ENCODE peak calls at places on chromosomes 12 and 14, in five cellular contexts. A, J, B, K and T are unnamed samples.

GRCh38 chr12:63064080-63064479 is 86.9 kb downstream of the AVPR1A start:
- DNase-seq in J (no peak), K (no peak), A (no peak), B (no peak), T (no peak)

GRCh38 chr14:61026523-61026922 is 45.5 kb downstream of the SLC38A6 start:
- DNase-seq in B (no peak), A (no peak), K (no peak), J (no peak), T (no peak)

GRCh38 chr12:132430838-132431826 is 58.8 kb upstream of the FBRSL1 start:
- DNase-seq in J (no peak), A (no peak), K (no peak), B (peak; percentile 47), T (no peak)

GRCh38 chr12:109518820-109519665 is 41.6 kb downstream of the UBE3B start:
- DNase-seq in J (peak; percentile 42), K (no peak), A (peak; percentile 60), B (peak; percentile 59), T (no peak)

GRCh38 chr12:127984386-127985055 is 282.4 kb upstream of the TMEM132C start:
- DNase-seq in A (no peak), J (no peak), K (no peak), B (no peak), T (no peak)

GRCh38 chr14:88993946-88994345 is 169.5 kb downstream of the TTC8 start:
- DNase-seq in J (no peak), K (no peak), A (no peak), B (no peak), T (no peak)

GRCh38 chr12:109115758-109116610 is at the start of gene ACACB:
- DNase-seq in J (no peak), A (no peak), B (peak; percentile 78), K (peak; percentile 86), T (no peak)

GRCh38 chr12:58765653-58766554 is 154.4 kb downstream of the LRIG3 start:
- DNase-seq in J (no peak), A (no peak), B (no peak), K (no peak), T (no peak)

GRCh38 chr12:123253606-123254459 is 17.8 kb downstream of the CDK2AP1 start:
- DNase-seq in K (no peak), J (no peak), A (no peak), B (no peak), T (no peak)

GRCh38 chr14:105147701-105148603 is 20.6 kb downstream of the JAG2 start:
- DNase-seq in A (no peak), K (peak; percentile 53), J (no peak), B (no peak), T (no peak)

GRCh38 chr12:66823857-66824570 is 145.1 kb upstream of the GRIP1 start:
- DNase-seq in K (no peak), A (no peak), J (no peak), B (no peak), T (peak; percentile 18)

GRCh38 chr14:56730468-56731145 is 79.7 kb downstream of the OTX2 start:
- DNase-seq in B (no peak), A (no peak), K (no peak), J (no peak), T (no peak)

GRCh38 chr12:52691076-52691764 is 11.0 kb upstream of the KRT1 start:
- DNase-seq in J (peak; percentile 27), B (peak; percentile 27), A (peak; percentile 78), K (no peak), T (no peak)

GRCh38 chr14:77593501-77593911 is 22.9 kb downstream of the SPTLC2 start:
- DNase-seq in A (no peak), K (no peak), J (no peak), B (no peak), T (no peak)

GRCh38 chr12:122018457-122018856 is 3.2 kb upstream of the BCL7A start:
- DNase-seq in B (no peak), A (no peak), K (no peak), J (no peak), T (no peak)

GRCh38 chr14:67413806-67414769 is 2.1 kb upstream of the PLEK2 start:
- DNase-seq in J (no peak), K (no peak), B (no peak), A (no peak), T (no peak)

GRCh38 chr12:68876471-68876870 is 56.5 kb downstream of the CPM start:
- DNase-seq in K (no peak), A (no peak), B (no peak), J (no peak), T (no peak)

GRCh38 chr14:96407980-96408570 is 16.1 kb downstream of the AK7 start:
- DNase-seq in K (no peak), A (no peak), J (no peak), B (no peak), T (no peak)

GRCh38 chr14:67999693-68000384 is 180.3 kb downstream of the RAD51B start:
- DNase-seq in J (no peak), A (no peak), B (no peak), K (no peak), T (no peak)

GRCh38 chr12:2891240-2892053 is 756 bp downstream of the TULP3 start:
- DNase-seq in J (peak; percentile 23), K (peak; percentile 69), B (peak; percentile 51), A (no peak), T (peak; percentile 49)

GRCh38 chr12:102436867-102437266 is 43.5 kb downstream of the IGF1 start:
- DNase-seq in J (no peak), A (no peak), K (no peak), B (no peak), T (no peak)

GRCh38 chr12:18849761-18850160 is 111.8 kb downstream of the CAPZA3 start:
- DNase-seq in B (no peak), J (no peak), A (no peak), K (no peak), T (no peak)

GRCh38 chr14:100416921-100417451 is 93.8 kb downstream of the SLC25A47 start:
- DNase-seq in B (peak; percentile 56), J (no peak), K (no peak), A (no peak), T (no peak)

GRCh38 chr12:58313091-58313855 is 371.9 kb downstream of the ATP23 start:
- DNase-seq in A (no peak), J (no peak), B (no peak), K (no peak), T (no peak)

GRCh38 chr14:87864356-87865230 is 128.4 kb downstream of the GALC start:
- DNase-seq in J (no peak), A (no peak), K (no peak), B (no peak), T (no peak)

GRCh38 chr12:79454338-79454777 is 236.4 kb downstream of the PAWR start:
- DNase-seq in J (no peak), K (no peak), B (no peak), A (no peak), T (no peak)

GRCh38 chr14:44361083-44361482 is 146.0 kb downstream of the FSCB start:
- DNase-seq in K (no peak), J (no peak), A (no peak), B (no peak), T (no peak)

GRCh38 chr12:92987362-92987761 is 58.3 kb upstream of the EEA1 start:
- DNase-seq in J (no peak), K (no peak), A (no peak), B (no peak), T (no peak)

GRCh38 chr12:130873106-130873795 is 1.4 kb downstream of the RAN start:
- DNase-seq in J (no peak), B (no peak), K (no peak), A (no peak), T (no peak)
- H3K27ac ChIP-seq in J (peak overlapping the region; percentile 68), B (no peak overlapping the region), K (no peak overlapping the region), A (peak overlapping the region; percentile 53), T (no peak overlapping the region)

DNA sequence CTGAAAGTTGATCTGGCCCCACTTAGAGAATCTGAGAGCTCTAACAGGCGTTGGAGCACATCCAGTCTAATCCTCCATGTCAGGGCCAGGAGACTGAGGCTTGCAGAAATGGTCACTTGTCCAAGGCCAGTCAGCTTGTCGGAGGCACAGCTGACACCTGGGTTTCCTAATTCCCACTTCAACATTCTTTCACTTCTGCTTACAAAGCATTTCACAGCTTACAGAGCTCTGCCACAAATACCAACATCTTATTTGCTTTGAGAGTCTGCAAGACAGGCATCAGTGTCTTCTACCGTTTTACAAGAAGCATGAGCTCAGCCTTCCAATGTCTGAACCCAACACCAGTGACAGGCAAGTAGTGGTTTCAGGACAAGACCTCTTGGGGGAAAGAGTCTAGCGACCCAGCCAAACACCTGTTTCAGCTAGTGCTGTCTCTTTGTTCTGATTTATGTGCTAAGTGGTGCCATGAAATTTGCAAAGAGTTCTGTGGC is 31.8 kb downstream of the ISCA2 start:
- DNase-seq in J (no peak), K (no peak), A (no peak), B (no peak), T (no peak)
- H3K27me3 ChIP-seq in J (no peaks in the 10 kb centered on the region), K (no peaks in the 10 kb centered on the region), A (no peaks in the 10 kb centered on the region), B (no peaks in the 10 kb centered on the region), T (no peaks in the 10 kb centered on the region)

GRCh38 chr12:76018111-76018510 is 13.5 kb downstream of the PHLDA1 start:
- DNase-seq in A (no peak), J (no peak), K (no peak), B (no peak), T (no peak)
- H3K27ac ChIP-seq in A (no peak overlapping the region), J (no peak overlapping the region), K (no peak overlapping the region), B (no peak overlapping the region), T (peak overlapping the region; percentile 33)

DNA sequence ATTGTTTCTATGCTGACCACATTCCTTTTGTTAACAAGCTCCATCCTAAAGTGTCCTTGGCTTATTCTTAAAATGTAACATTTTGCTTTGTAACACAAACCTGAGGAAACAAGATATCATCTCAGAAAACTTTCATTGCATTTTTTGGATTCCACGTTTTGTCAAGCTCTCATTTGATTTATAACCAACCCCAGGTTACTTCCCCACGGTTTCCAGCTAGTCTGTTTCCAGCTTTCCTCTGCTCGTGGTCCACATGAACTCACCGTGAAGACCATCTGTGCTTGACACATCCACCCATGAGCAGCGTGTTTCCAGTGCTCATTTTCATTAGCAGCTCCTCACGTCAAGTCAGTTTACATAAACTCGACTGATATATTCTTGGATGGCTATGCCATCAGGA is 6.4 kb upstream of the NKX2-8 start:
- DNase-seq in A (no peak), J (no peak), B (no peak), K (no peak), T (no peak)
- H3K27me3 ChIP-seq in A (no peaks in the 10 kb centered on the region), J (peaks cover 7% of the 10 kb centered on the region), B (peaks cover 90% of the 10 kb centered on the region), K (no peaks in the 10 kb centered on the region), T (peaks cover 53% of the 10 kb centered on the region)

GRCh38 chr12:97594236-97594635 is 131.6 kb downstream of the RMST start:
- DNase-seq in K (no peak), A (no peak), B (no peak), J (no peak), T (no peak)
- H3K27ac ChIP-seq in K (no peak overlapping the region), A (no peak overlapping the region), B (no peak overlapping the region), J (no peak overlapping the region), T (no peak overlapping the region)

DNA sequence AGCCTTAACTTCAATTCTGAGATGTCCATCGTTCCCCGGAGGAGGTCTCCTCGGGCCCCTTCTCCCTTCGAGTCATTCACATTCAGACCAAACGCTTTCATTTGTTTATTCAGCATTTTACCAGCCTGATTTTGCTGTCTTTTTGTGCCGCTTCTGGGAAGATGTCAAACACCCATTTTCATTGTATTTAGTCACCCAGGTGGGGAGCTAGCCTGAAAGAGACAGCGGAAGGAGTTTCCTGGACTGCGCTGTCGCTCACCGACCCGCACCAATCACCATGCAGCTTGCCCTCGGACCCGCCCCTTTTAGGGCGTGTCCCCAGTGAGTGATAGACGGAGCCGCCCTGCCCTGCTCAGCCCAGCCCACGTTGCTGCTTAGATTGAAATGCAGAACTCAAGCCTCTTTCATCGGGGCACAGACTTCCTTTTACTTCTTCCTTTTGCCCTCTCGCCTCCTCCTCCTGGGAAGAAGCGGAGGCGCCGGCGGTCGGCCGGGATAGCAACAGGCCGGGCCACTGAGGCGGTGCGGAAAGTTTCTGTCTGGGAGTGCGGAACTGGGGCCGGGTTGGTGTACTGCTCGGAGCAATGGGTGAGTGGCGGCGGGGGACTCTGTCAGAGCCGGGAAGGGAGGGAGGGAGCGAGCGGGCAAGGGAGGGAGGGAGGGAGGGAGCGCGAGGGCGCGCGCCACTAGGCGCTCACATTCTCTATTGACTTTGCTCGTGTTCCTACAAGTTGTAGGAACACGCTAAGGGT is at the start of gene PAX9:
- DNase-seq in J (no peak), B (peak; percentile 86), A (no peak), K (no peak), T (peak; percentile 80)
- H3K27me3 ChIP-seq in J (peaks cover 39% of the 10 kb centered on the region), B (peaks cover 100% of the 10 kb centered on the region), A (peaks cover 47% of the 10 kb centered on the region), K (peaks cover 16% of the 10 kb centered on the region), T (peaks cover 4% of the 10 kb centered on the region)